ENCODE peak calls at places on chromosome 18, in four cellular contexts. M, D, I and J are unnamed samples.

GRCh38 chr18:24270937-24271380 is 126.7 kb downstream of the OSBPL1A start:
- DNase-seq in M (no peak), D (peak; percentile 58), I (no peak), J (no peak)

GRCh38 chr18:79960921-79961526 is 3.4 kb upstream of the HSBP1L1 start:
- DNase-seq in M (no peak), D (no peak), I (no peak), J (no peak)

GRCh38 chr18:3875961-3876360 is 426.0 kb downstream of the TGIF1 start:
- DNase-seq in M (no peak), D (no peak), I (no peak), J (no peak)

GRCh38 chr18:79952996-79953559 is 1.6 kb upstream of the SLC66A2 start:
- DNase-seq in M (peak; percentile 65), D (peak; percentile 85), I (no peak), J (no peak)

GRCh38 chr18:8516391-8517250 is 92.6 kb upstream of the RAB12 start:
- DNase-seq in M (no peak), D (no peak), I (no peak), J (no peak)

GRCh38 chr18:11260963-11261441 is 111.6 kb upstream of the PIEZO2 start:
- DNase-seq in M (no peak), D (peak; percentile 57), I (no peak), J (no peak)

GRCh38 chr18:37161491-37161890 is 332.6 kb downstream of the KIAA1328 start:
- DNase-seq in M (no peak), D (no peak), I (no peak), J (no peak)

GRCh38 chr18:26648509-26649192 is 100.3 kb upstream of the KCTD1 start:
- DNase-seq in M (no peak), D (no peak), I (no peak), J (peak; percentile 14)

GRCh38 chr18:37563810-37564511 is 1.6 kb downstream of the CELF4 start:
- DNase-seq in M (no peak), D (no peak), I (no peak), J (no peak)

DNA sequence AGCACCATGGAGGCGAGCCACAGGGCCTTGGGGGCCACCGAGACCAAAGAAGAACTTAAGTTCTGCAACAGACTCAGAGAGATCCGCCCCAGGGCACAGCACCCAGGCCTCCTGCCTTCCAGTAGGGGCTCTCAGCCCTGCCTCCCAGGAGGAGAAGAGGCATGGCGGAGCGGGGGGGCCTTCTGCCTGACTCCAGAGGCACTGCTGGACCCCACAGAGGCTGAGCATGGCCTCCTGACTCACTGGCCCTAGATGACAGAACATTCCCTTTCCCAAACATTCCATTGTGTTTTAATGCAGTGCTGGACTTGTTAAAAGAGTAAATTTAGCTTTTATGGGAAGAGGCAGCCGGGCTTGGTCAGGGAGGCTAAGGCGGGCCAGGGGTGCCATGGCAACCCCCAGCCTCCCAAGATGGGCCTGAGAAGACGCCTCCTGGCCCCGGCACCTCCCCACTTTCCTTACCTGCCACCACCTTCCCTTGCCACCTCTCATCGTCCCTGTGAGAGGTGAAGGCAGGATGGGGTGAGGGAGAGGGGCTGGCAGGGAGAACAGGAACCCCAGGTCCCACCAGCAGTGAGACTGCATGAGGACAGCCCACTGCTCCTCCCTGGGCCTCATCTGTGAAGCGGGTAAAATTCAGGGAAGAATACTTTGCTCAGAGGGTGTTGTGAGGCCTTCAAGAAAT is 65.4 kb downstream of the SMAD7 start:
- DNase-seq in M (no peak), D (no peak), I (no peak), J (no peak)
- TF ChIP-seq POLR2AphosphoS5 in M (no peak), D (no peak), I (no peak), J (no peak)

GRCh38 chr18:56648307-56648706 is 2.9 kb upstream of the WDR7 start:
- DNase-seq in M (no peak), D (no peak), I (no peak), J (no peak)

GRCh38 chr18:56650056-56650455 is 1.1 kb upstream of the WDR7 start:
- DNase-seq in M (no peak), D (no peak), I (no peak), J (no peak)

GRCh38 chr18:56652802-56653201 is 1.6 kb downstream of the WDR7 start:
- DNase-seq in M (no peak), D (no peak), I (no peak), J (no peak)

GRCh38 chr18:56651771-56652092 is 573 bp downstream of the WDR7 start:
- DNase-seq in M (no peak), D (no peak), I (no peak), J (no peak)

GRCh38 chr18:56650944-56651770 is at the start of gene WDR7:
- DNase-seq in M (peak; percentile 97), D (peak; percentile 99), I (peak; percentile 97), J (peak; percentile 39)
- TF ChIP-seq POLR2AphosphoS5 in M (peak; percentile 61), D (peak; percentile 83), I (peak; percentile 69), J (peak; percentile 55)

DNA sequence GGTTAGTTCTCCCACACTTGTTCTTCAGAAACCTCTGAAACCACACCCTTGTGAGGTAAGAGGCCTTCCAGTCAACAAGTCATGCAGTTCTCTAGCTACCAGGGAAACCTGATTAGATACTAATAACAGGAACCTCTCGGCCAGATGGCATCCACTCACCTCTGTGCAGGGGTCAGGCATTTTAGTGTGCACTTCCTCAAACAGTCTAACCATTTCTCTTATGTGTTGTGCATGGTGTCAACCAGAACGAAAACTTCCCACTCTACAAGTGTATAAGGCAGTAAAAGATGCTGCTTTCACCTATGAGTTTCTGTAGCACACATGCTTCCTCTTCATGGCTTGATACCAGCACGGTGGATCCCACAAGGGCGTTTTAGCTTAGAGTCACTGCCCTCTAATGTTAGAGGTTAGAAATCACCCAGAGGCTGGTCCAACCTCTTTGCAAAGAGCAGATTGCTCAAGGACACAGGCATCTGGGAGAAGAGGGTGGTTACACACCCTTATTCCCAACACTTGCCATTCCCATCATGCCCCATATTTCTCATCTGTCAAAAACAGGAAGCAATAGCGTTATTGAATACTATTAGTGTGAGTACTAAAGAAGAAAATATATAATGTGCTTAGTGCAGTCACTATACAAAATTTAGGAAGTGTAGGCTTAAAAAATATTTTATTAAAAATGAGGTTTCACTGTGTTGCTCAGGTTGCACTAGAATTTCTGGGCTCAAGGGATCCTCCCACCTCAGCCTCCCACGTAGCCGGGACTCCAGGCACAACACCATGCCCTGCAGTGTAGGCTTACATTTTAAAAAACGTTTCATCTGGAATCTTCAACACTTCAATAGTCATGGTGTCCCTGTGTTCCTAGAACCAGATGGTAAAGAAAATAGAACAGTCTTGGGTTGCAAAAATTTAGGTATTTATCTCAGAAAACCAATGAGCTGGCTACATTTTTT is 34.5 kb upstream of the RAB31 start:
- DNase-seq in M (peak; percentile 56), D (peak; percentile 70), I (peak; percentile 90), J (peak; percentile 73)
- TF ChIP-seq POLR2AphosphoS5 in M (peak; percentile 21), D (no peak), I (peak; percentile 16), J (peak; percentile 38)

GRCh38 chr18:62555135-62555534 is 32.3 kb downstream of the ZCCHC2 start:
- DNase-seq in M (no peak), D (no peak), I (no peak), J (no peak)
- TF ChIP-seq POLR2AphosphoS5 in M (no peak), D (no peak), I (no peak), J (no peak)